ENCODE peak calls at places on chromosomes 2 and 18, in nine cellular contexts. G is mammary epithelial cell, L is PC-9, I is neuronal stem cell, V is SJSA1, X is body of pancreas, M is endodermal cell, J is aorta, U is right lobe of liver. S is an unnamed sample.

GRCh38 chr18:41989508-41989907 is 34.5 kb downstream of the PIK3C3 start:
- DNase-seq in G (no peak), J (no peak), V (no peak), U (no peak), L (no peak), I (no peak), X (no peak), M (no peak), S (no peak)

GRCh38 chr2:23445450-23445868 is 60.5 kb downstream of the KLHL29 start:
- DNase-seq in I (no peak), M (no peak), G (peak), J (no peak), U (no peak), L (no peak), X (no peak), V (peak), S (peak)

GRCh38 chr2:158189526-158189925 is 87.8 kb downstream of the UPP2 start:
- DNase-seq in J (no peak), L (no peak), V (no peak), X (no peak), M (no peak), U (no peak), I (no peak), G (no peak), S (no peak)

GRCh38 chr18:25927830-25928229 is 162.6 kb downstream of the SS18 start:
- DNase-seq in G (no peak), M (no peak), I (no peak), L (no peak), V (no peak), X (no peak), J (no peak), U (no peak), S (no peak)

GRCh38 chr2:190978389-190979053 is 35.5 kb downstream of the STAT1 start:
- DNase-seq in V (no peak), X (no peak), M (no peak), G (peak), L (no peak), U (no peak), I (no peak), J (no peak), S (peak)

GRCh38 chr2:64727013-64727767 is 73.5 kb upstream of the SERTAD2 start:
- DNase-seq in G (no peak), U (no peak), J (no peak), V (no peak), X (no peak), M (no peak), I (no peak), L (no peak), S (no peak)

GRCh38 chr18:59697236-59697932 is at the start of gene CCBE1:
- DNase-seq in I (peak), M (peak), J (no peak), L (peak), X (peak), G (peak), V (peak), U (peak), S (peak)

GRCh38 chr2:207432471-207432870 is 97.3 kb upstream of the CREB1 start:
- DNase-seq in I (no peak), L (no peak), V (no peak), U (no peak), J (no peak), G (no peak), X (no peak), M (no peak), S (peak)

GRCh38 chr18:57915848-57916596 is 112.9 kb upstream of the ATP8B1 start:
- DNase-seq in L (no peak), G (no peak), I (peak), X (peak), V (no peak), J (no peak), U (no peak), M (no peak), S (peak)

GRCh38 chr18:30409120-30409519 is 633.4 kb downstream of the DSC3 start:
- DNase-seq in J (no peak), G (no peak), M (no peak), X (no peak), U (no peak), L (no peak), V (no peak), I (no peak), S (no peak)

GRCh38 chr2:73069855-73070650 is 1.5 kb downstream of the SFXN5 start:
- DNase-seq in X (no peak), V (peak), M (peak), G (peak), J (no peak), L (no peak), U (no peak), I (no peak), S (no peak)

GRCh38 chr2:151984424-151984823 is 114.4 kb downstream of the CACNB4 start:
- DNase-seq in X (no peak), I (no peak), U (no peak), M (no peak), L (no peak), J (no peak), V (no peak), G (no peak), S (no peak)

GRCh38 chr2:235793163-235793752 is 299.4 kb downstream of the AGAP1 start:
- DNase-seq in I (no peak), X (no peak), J (no peak), G (peak), M (peak), L (no peak), U (no peak), V (no peak), S (no peak)

GRCh38 chr2:234677758-234678538 is 181.1 kb upstream of the ARL4C start:
- DNase-seq in G (peak), U (no peak), J (no peak), M (peak), L (no peak), V (peak), X (no peak), I (no peak), S (peak)

GRCh38 chr2:173355132-173355865 is 627 bp downstream of the CDCA7 start:
- DNase-seq in X (peak), I (peak), L (no peak), J (peak), V (peak), G (peak), M (peak), U (peak), S (peak)

GRCh38 chr18:79706006-79706405 is 26.4 kb downstream of the CTDP1 start:
- DNase-seq in L (no peak), U (no peak), V (no peak), G (no peak), J (no peak), X (no peak), M (no peak), I (no peak), S (no peak)

GRCh38 chr2:190961918-190962487 is 52.0 kb downstream of the STAT1 start:
- DNase-seq in L (no peak), G (no peak), V (no peak), U (no peak), X (no peak), M (no peak), I (no peak), J (no peak), S (peak)

GRCh38 chr2:46364797-46365457 is 67.7 kb downstream of the EPAS1 start:
- DNase-seq in X (peak), U (no peak), J (no peak), G (peak), L (peak), I (peak), V (peak), M (peak), S (peak)

GRCh38 chr2:160425794-160426193 is 67.8 kb downstream of the RBMS1 start:
- DNase-seq in J (no peak), M (no peak), I (no peak), X (no peak), G (no peak), V (no peak), U (no peak), L (no peak), S (no peak)

GRCh38 chr2:183029219-183029618 is 9.0 kb downstream of the NCKAP1 start:
- DNase-seq in V (no peak), X (no peak), G (no peak), J (no peak), U (no peak), L (no peak), M (no peak), I (no peak), S (no peak)

GRCh38 chr2:158973111-158973510 is 4.7 kb downstream of the TANC1 start:
- DNase-seq in M (no peak), U (no peak), I (no peak), L (no peak), G (peak), J (no peak), V (no peak), X (no peak), S (no peak)

GRCh38 chr2:34475141-34475540 is 876.0 kb upstream of the FAM98A start:
- DNase-seq in G (no peak), L (no peak), M (no peak), J (no peak), V (no peak), U (no peak), I (no peak), X (no peak), S (no peak)

GRCh38 chr18:35138773-35139172 is 97.6 kb downstream of the MAPRE2 start:
- DNase-seq in J (no peak), I (no peak), X (no peak), V (no peak), U (no peak), G (no peak), L (no peak), M (no peak), S (no peak)

GRCh38 chr2:64599469-64599868 is 54.2 kb downstream of the SERTAD2 start:
- DNase-seq in L (no peak), U (no peak), J (no peak), M (no peak), V (no peak), I (no peak), G (no peak), X (peak), S (no peak)

GRCh38 chr18:12391487-12392136 is 14.6 kb upstream of the AFG3L2 start:
- DNase-seq in I (peak), U (no peak), X (peak), M (peak), J (peak), L (peak), V (peak), G (peak), S (peak)

GRCh38 chr18:74498712-74499629 is 2.8 kb downstream of the CNDP2 start:
- DNase-seq in M (no peak), G (no peak), J (peak), V (peak), U (peak), X (peak), I (no peak), L (peak), S (no peak)

GRCh38 chr2:99597616-99598015 is 107.8 kb upstream of the REV1 start:
- DNase-seq in G (no peak), V (no peak), I (no peak), U (no peak), M (no peak), L (no peak), X (no peak), J (no peak), S (no peak)

GRCh38 chr2:64063924-64064331 is 44.7 kb upstream of the VPS54 start:
- DNase-seq in X (peak), G (peak), L (no peak), M (peak), V (no peak), I (no peak), J (no peak), U (no peak), S (peak)

GRCh38 chr2:241798631-241799521 is 10.1 kb upstream of the NEU4 start:
- DNase-seq in L (no peak), U (no peak), G (no peak), J (peak), I (no peak), X (no peak), M (peak), V (no peak), S (no peak)

GRCh38 chr2:46239175-46239846 is 57.9 kb upstream of the EPAS1 start:
- DNase-seq in M (no peak), I (no peak), J (peak), U (no peak), L (no peak), V (no peak), X (no peak), G (no peak), S (peak)

GRCh38 chr2:239484571-239485355 is 83.9 kb upstream of the HDAC4 start:
- DNase-seq in G (no peak), J (no peak), M (no peak), U (no peak), L (no peak), X (no peak), I (no peak), V (no peak), S (no peak)

GRCh38 chr18:24534271-24534670 is 73.8 kb downstream of the HRH4 start:
- DNase-seq in U (no peak), X (no peak), L (no peak), I (no peak), G (no peak), J (no peak), M (no peak), V (no peak), S (no peak)
- H3K4me3 ChIP-seq in U (no peak), X (no peak), L (no peak), I (no peak), G (no peak), J (no peak), M (no peak), V (no peak), S (no peak)

GRCh38 chr2:20222769-20223344 is 2.1 kb downstream of the SDC1 start:
- DNase-seq in L (no peak), I (no peak), M (no peak), U (no peak), X (no peak), G (peak), V (peak), J (no peak), S (no peak)
- H3K4me3 ChIP-seq in L (peak), I (peak), M (peak), U (peak), X (no peak), G (peak), V (peak), J (no peak), S (peak)

GRCh38 chr2:144462266-144462665 is 57.7 kb downstream of the ZEB2 start:
- DNase-seq in U (no peak), M (no peak), X (no peak), V (no peak), I (no peak), L (no peak), J (no peak), G (no peak), S (no peak)

GRCh38 chr2:144458536-144458935 is 61.4 kb downstream of the ZEB2 start:
- DNase-seq in V (no peak), J (no peak), M (no peak), U (no peak), I (no peak), L (no peak), G (no peak), X (no peak), S (no peak)

GRCh38 chr2:144456680-144457079 is 63.2 kb downstream of the ZEB2 start:
- DNase-seq in V (no peak), M (no peak), X (no peak), J (peak), U (no peak), L (no peak), I (no peak), G (peak), S (peak)

GRCh38 chr2:144460981-144461766 is 58.7 kb downstream of the ZEB2 start:
- DNase-seq in X (peak), L (no peak), V (peak), J (no peak), I (no peak), U (no peak), G (peak), M (no peak), S (peak)

DNA sequence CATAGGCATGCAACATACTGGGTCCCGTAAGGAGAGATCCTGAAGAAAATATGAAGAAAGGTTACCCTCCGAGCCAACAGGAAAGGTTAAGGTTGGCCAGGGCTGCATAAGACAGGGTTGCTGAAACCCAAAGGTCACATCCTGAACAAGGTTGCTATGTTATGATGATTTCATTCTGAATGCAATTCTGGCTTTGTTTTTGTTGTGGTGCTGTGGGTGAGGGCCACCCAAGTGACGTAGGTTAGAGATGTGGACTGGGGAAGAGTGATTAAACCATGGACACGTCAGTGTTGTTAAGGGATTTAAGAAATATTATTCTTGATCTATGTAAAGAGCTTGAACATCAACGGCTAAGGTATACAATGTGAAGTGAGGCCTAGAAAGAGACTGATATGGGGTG is 60.0 kb downstream of the ZEB2 start:
- DNase-seq in L (no peak), I (no peak), X (no peak), J (no peak), U (no peak), V (peak), M (no peak), G (no peak), S (peak)
- H3K4me3 ChIP-seq in L (no peak), I (no peak), X (no peak), J (peak), U (no peak), V (no peak), M (no peak), G (no peak), S (no peak)

GRCh38 chr2:18901255-18901654 is 311.9 kb upstream of the NT5C1B start:
- DNase-seq in U (no peak), G (no peak), I (no peak), M (no peak), J (no peak), X (no peak), L (no peak), V (no peak), S (no peak)
- H3K4me3 ChIP-seq in U (no peak), G (no peak), I (no peak), M (no peak), J (peak), X (no peak), L (no peak), V (no peak), S (no peak)